ENCODE peak calls at places on chromosomes 4 and X, in seven cellular contexts. Z, W, X, B, D, C and H are unnamed samples.

GRCh38 chr4:98728433-98728832 is 70.0 kb upstream of the TSPAN5 start:
- DNase-seq in X (peak), C (no peak), D (no peak), W (no peak), B (no peak), Z (peak), H (no peak)

GRCh38 chr4:16029329-16029728 is 54.5 kb downstream of the PROM1 start:
- DNase-seq in W (no peak), Z (peak), B (no peak), D (no peak), C (no peak), X (no peak), H (no peak)

GRCh38 chr4:53696956-53697685 is 105.8 kb upstream of the LNX1 start:
- DNase-seq in D (no peak), W (no peak), Z (no peak), X (no peak), B (no peak), C (no peak), H (no peak)

GRCh38 chrX:128436397-128437103 is 384.3 kb upstream of the ACTRT1 start:
- DNase-seq in Z (no peak), W (no peak), C (no peak), B (no peak), D (no peak), X (no peak), H (no peak)

GRCh38 chrX:134526399-134526798 is 66.4 kb downstream of the HPRT1 start:
- DNase-seq in B (no peak), X (peak), W (no peak), C (no peak), Z (no peak), D (no peak), H (no peak)

GRCh38 chr4:40357738-40358137 is 22.6 kb downstream of the CHRNA9 start:
- DNase-seq in B (no peak), Z (no peak), X (peak), D (no peak), W (no peak), C (no peak), H (no peak)

GRCh38 chrX:32597777-32598176 is 613.6 kb downstream of the DMD start:
- DNase-seq in D (no peak), W (no peak), C (no peak), B (no peak), X (no peak), Z (no peak), H (no peak)

GRCh38 chr4:8419222-8420041 is 21.1 kb downstream of the ACOX3 start:
- DNase-seq in Z (peak), X (peak), C (no peak), B (no peak), D (no peak), W (no peak), H (no peak)

GRCh38 chr4:175238827-175239517 is 320.8 kb downstream of the ADAM29 start:
- DNase-seq in D (no peak), X (no peak), C (no peak), Z (no peak), W (no peak), B (no peak), H (no peak)

GRCh38 chrX:24925430-24925829 is 90.3 kb downstream of the ARX start:
- DNase-seq in X (peak), B (no peak), D (no peak), C (no peak), Z (no peak), W (no peak), H (no peak)

GRCh38 chrX:1767026-1767425 is 152.2 kb downstream of the ASMT start:
- DNase-seq in W (no peak), D (no peak), Z (no peak), X (no peak), B (no peak), C (no peak), H (peak)

GRCh38 chrX:36856849-36857248 is 151.3 kb upstream of the FAM47C start:
- DNase-seq in C (no peak), W (no peak), B (no peak), Z (no peak), X (no peak), D (no peak), H (no peak)

GRCh38 chr4:109910261-109910660 is 2.4 kb upstream of the EGF start:
- DNase-seq in Z (no peak), C (no peak), X (no peak), D (no peak), B (no peak), W (no peak), H (no peak)

GRCh38 chr4:149176019-149176418 is 639.6 kb downstream of the IQCM start:
- DNase-seq in B (no peak), W (no peak), Z (no peak), D (no peak), X (no peak), C (no peak), H (no peak)

GRCh38 chr4:183783933-183784622 is 121.0 kb upstream of the STOX2 start:
- DNase-seq in B (no peak), X (peak), Z (no peak), W (no peak), C (no peak), D (no peak), H (no peak)

GRCh38 chr4:182348947-182349346 is 105.7 kb downstream of the TENM3 start:
- DNase-seq in B (no peak), D (no peak), X (no peak), W (no peak), C (no peak), Z (no peak), H (no peak)

GRCh38 chr4:185680617-185681016 is 131.4 kb downstream of the SORBS2 start:
- DNase-seq in W (no peak), Z (no peak), X (no peak), D (no peak), C (no peak), B (no peak), H (no peak)

GRCh38 chr4:8474856-8475255 is 34.3 kb downstream of the TRMT44 start:
- DNase-seq in Z (no peak), X (no peak), D (no peak), W (no peak), C (no peak), B (no peak), H (no peak)